ENCODE peak calls at places on chromosomes 11 and 22, in four cellular contexts. One of them, this sample, is unnamed.

GRCh38 chr11:7098235-7098832 is 9.5 kb downstream of the RBMXL2 start:
- DNase-seq in CD8-positive, alpha-beta T cell: no peak
- DNase-seq in EH: peak
- DNase-seq in effector memory CD8-positive, alpha-beta T cell: peak
- DNase-seq in this sample: peak

GRCh38 chr11:58905716-58906547 is 33.4 kb upstream of the GLYATL1 start:
- DNase-seq in CD8-positive, alpha-beta T cell: no peak
- DNase-seq in EH: peak
- DNase-seq in effector memory CD8-positive, alpha-beta T cell: no peak
- DNase-seq in this sample: peak

GRCh38 chr11:4560462-4560861 is 15.5 kb downstream of the OR52M1 start:
- DNase-seq in CD8-positive, alpha-beta T cell: no peak
- DNase-seq in EH: no peak
- DNase-seq in effector memory CD8-positive, alpha-beta T cell: no peak
- DNase-seq in this sample: no peak

GRCh38 chr11:115942043-115942442 is 437.8 kb upstream of the CADM1 start:
- DNase-seq in CD8-positive, alpha-beta T cell: no peak
- DNase-seq in EH: no peak
- DNase-seq in effector memory CD8-positive, alpha-beta T cell: no peak
- DNase-seq in this sample: no peak

GRCh38 chr11:19674831-19675230 is 37.8 kb upstream of the NAV2 start:
- DNase-seq in CD8-positive, alpha-beta T cell: no peak
- DNase-seq in EH: no peak
- DNase-seq in effector memory CD8-positive, alpha-beta T cell: no peak
- DNase-seq in this sample: no peak

GRCh38 chr11:65389294-65389980 is 3.0 kb downstream of the FRMD8 start:
- DNase-seq in CD8-positive, alpha-beta T cell: no peak
- DNase-seq in EH: no peak
- DNase-seq in effector memory CD8-positive, alpha-beta T cell: no peak
- DNase-seq in this sample: no peak

GRCh38 chr22:34638128-34638527 is 427.8 kb upstream of the ISX start:
- DNase-seq in CD8-positive, alpha-beta T cell: no peak
- DNase-seq in EH: no peak
- DNase-seq in effector memory CD8-positive, alpha-beta T cell: no peak
- DNase-seq in this sample: no peak

GRCh38 chr11:69518081-69518950 is 36.9 kb downstream of the LINC01488 start:
- DNase-seq in CD8-positive, alpha-beta T cell: no peak
- DNase-seq in EH: peak
- DNase-seq in effector memory CD8-positive, alpha-beta T cell: no peak
- DNase-seq in this sample: peak

GRCh38 chr11:108223449-108224149 is 732 bp downstream of the ATM start:
- DNase-seq in CD8-positive, alpha-beta T cell: peak
- DNase-seq in EH: peak
- DNase-seq in effector memory CD8-positive, alpha-beta T cell: no peak
- DNase-seq in this sample: peak

GRCh38 chr22:44395116-44396005 is 82.6 kb upstream of the SHISAL1 start:
- DNase-seq in CD8-positive, alpha-beta T cell: no peak
- DNase-seq in EH: no peak
- DNase-seq in effector memory CD8-positive, alpha-beta T cell: no peak
- DNase-seq in this sample: no peak

GRCh38 chr11:127106142-127106541 is 105.6 kb upstream of the KIRREL3 start:
- DNase-seq in CD8-positive, alpha-beta T cell: no peak
- DNase-seq in EH: peak
- DNase-seq in effector memory CD8-positive, alpha-beta T cell: no peak
- DNase-seq in this sample: peak

GRCh38 chr11:1292018-1292643 is 17.3 kb downstream of the TOLLIP start:
- DNase-seq in CD8-positive, alpha-beta T cell: no peak
- DNase-seq in EH: no peak
- DNase-seq in effector memory CD8-positive, alpha-beta T cell: no peak
- DNase-seq in this sample: no peak